ENCODE peak calls at places on chromosomes 3 and 15, in six cellular contexts. E is breast epithelium, R is gastrocnemius medialis, M is transverse colon, I is IMR-90, Y is Peyer's patch. C is an unnamed sample.
A peak's percentile ranks its signal among the peaks of the same experiment; 100 is the strongest.

GRCh38 chr3:184549793-184550585 is 11.6 kb upstream of the EPHB3 start:
- DNase-seq in E (peak; percentile 96), R (peak; percentile 34), M (no peak), I (no peak), Y (no peak), C (no peak)

GRCh38 chr3:41173926-41174702 is 25.2 kb upstream of the CTNNB1 start:
- DNase-seq in E (no peak), R (no peak), M (no peak), I (no peak), Y (no peak), C (no peak)

GRCh38 chr3:196988241-196989029 is 19.8 kb upstream of the PIGZ start:
- DNase-seq in E (no peak), R (no peak), M (peak; percentile 51), I (no peak), Y (no peak), C (peak; percentile 56)

GRCh38 chr3:185645596-185646381 is 59.7 kb downstream of the SENP2 start:
- DNase-seq in E (no peak), R (no peak), M (no peak), I (no peak), Y (no peak), C (no peak)

GRCh38 chr3:28971156-28971555 is 309.7 kb upstream of the RBMS3 start:
- DNase-seq in E (no peak), R (no peak), M (no peak), I (no peak), Y (no peak), C (no peak)

GRCh38 chr3:3664916-3665315 is 134.3 kb upstream of the LRRN1 start:
- DNase-seq in E (no peak), R (no peak), M (no peak), I (peak; percentile 8), Y (no peak), C (no peak)

GRCh38 chr3:98359993-98360675 is 6.5 kb downstream of the OR5K4 start:
- DNase-seq in E (no peak), R (no peak), M (no peak), I (no peak), Y (no peak), C (no peak)

GRCh38 chr3:190521998-190522397 is 8.1 kb downstream of the IL1RAP start:
- DNase-seq in E (no peak), R (no peak), M (no peak), I (no peak), Y (no peak), C (no peak)

GRCh38 chr15:89628301-89628700 is 27.0 kb downstream of the KIF7 start:
- DNase-seq in E (no peak), R (no peak), M (no peak), I (no peak), Y (no peak), C (no peak)

GRCh38 chr15:62241135-62241770 is 76.2 kb upstream of the C2CD4B start:
- DNase-seq in E (no peak), R (no peak), M (peak; percentile 18), I (no peak), Y (no peak), C (no peak)

GRCh38 chr15:40160689-40161688 is at the start of gene BUB1B:
- DNase-seq in E (peak; percentile 87), R (peak; percentile 86), M (peak; percentile 93), I (peak; percentile 87), Y (peak; percentile 92), C (peak; percentile 92)

GRCh38 chr15:25848325-25848724 is 14.8 kb downstream of the ATP10A start:
- DNase-seq in E (no peak), R (no peak), M (no peak), I (no peak), Y (no peak), C (no peak)

GRCh38 chr3:124246366-124246765 is 254.4 kb upstream of the ROPN1 start:
- DNase-seq in E (no peak), R (no peak), M (no peak), I (peak; percentile 31), Y (no peak), C (no peak)

GRCh38 chr3:135991621-135992020 is 26.1 kb downstream of the PPP2R3A start:
- DNase-seq in E (no peak), R (no peak), M (no peak), I (no peak), Y (no peak), C (no peak)

GRCh38 chr3:169964176-169964575 is 2.4 kb upstream of the SEC62 start:
- DNase-seq in E (no peak), R (no peak), M (no peak), I (peak; percentile 56), Y (no peak), C (no peak)

GRCh38 chr3:14989943-14990753 is 42.8 kb downstream of the NR2C2 start:
- DNase-seq in E (no peak), R (no peak), M (no peak), I (no peak), Y (no peak), C (peak; percentile 67)

GRCh38 chr3:194081826-194082225 is 54.1 kb upstream of the HES1 start:
- DNase-seq in E (no peak), R (no peak), M (no peak), I (no peak), Y (no peak), C (no peak)

GRCh38 chr3:4461459-4462090 is 5.5 kb downstream of the SUMF1 start:
- DNase-seq in E (no peak), R (no peak), M (no peak), I (no peak), Y (no peak), C (no peak)

GRCh38 chr3:67093315-67093714 is 95.2 kb downstream of the KBTBD8 start:
- DNase-seq in E (no peak), R (no peak), M (no peak), I (peak; percentile 10), Y (no peak), C (no peak)

GRCh38 chr3:193742628-193743027 is 149.6 kb downstream of the OPA1 start:
- DNase-seq in E (no peak), R (no peak), M (no peak), I (no peak), Y (no peak), C (no peak)

GRCh38 chr3:190543656-190544055 is 29.8 kb downstream of the IL1RAP start:
- DNase-seq in E (no peak), R (no peak), M (no peak), I (no peak), Y (no peak), C (no peak)

GRCh38 chr3:9385209-9385936 is 12.0 kb upstream of the SETD5 start:
- DNase-seq in E (no peak), R (no peak), M (no peak), I (peak; percentile 28), Y (no peak), C (no peak)

GRCh38 chr15:61118885-61119284 is 110.2 kb downstream of the RORA start:
- DNase-seq in E (no peak), R (no peak), M (no peak), I (no peak), Y (no peak), C (no peak)

GRCh38 chr3:136957751-136958288 is at the start of gene IL20RB:
- DNase-seq in E (no peak), R (no peak), M (no peak), I (peak; percentile 61), Y (no peak), C (no peak)

GRCh38 chr15:61702224-61703120 is 357.8 kb downstream of the VPS13C start:
- DNase-seq in E (no peak), R (peak; percentile 95), M (no peak), I (no peak), Y (no peak), C (no peak)

GRCh38 chr3:141656771-141657170 is 81.3 kb upstream of the RNF7 start:
- DNase-seq in E (no peak), R (no peak), M (no peak), I (peak; percentile 67), Y (no peak), C (no peak)

DNA sequence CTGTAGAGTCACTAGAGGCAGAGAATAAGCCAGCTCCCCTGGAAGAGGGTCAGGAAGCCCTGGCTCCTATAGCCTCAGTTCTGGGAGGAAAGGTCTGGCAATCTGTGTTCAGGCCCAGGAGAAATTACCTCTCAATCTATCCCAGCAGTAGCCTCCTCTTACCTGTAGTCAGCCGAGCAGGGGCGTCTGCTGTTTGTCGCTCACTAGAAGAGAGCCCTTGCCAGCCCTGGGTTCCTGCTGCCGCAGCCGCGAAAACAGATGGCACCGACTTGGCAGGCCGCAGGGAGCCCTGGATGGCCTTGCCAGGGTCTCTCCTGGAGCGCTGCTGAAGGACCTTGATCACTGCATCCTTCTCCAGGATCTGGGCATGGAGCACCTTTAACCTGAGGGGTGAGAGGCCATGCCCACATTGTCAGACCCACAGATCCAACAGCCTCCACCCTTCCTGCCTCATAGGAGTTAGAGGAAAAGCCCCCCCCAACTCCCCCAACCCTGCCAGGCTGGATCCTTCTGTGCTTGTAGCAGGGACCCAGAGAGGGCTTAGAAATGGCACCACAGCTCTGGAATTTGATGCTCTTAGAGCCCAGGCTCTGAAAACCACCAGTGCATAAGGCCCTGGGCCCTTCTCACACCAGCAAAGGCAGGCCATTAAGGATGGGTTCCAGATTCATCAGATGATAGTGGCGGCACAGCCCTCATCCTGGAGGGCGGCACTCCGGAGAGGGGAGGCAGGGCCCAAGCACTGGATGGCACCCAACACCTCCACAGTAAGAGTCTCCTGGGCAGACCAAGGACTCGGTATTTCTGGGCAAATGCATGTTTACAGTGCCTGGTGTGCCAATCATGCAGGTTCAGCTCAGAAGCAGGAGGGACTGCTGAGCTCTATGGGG is 14.9 kb downstream of the AMOTL2 start:
- DNase-seq in E (no peak), R (no peak), M (no peak), I (no peak), Y (no peak), C (peak; percentile 63)
- TF ChIP-seq POLR2A in E (no peak), R (no peak), M (no peak), I (no peak), Y (no peak), C (no peak)

GRCh38 chr15:20271647-20272046 is 270.0 kb downstream of the GOLGA6L6 start:
- DNase-seq in E (no peak), R (no peak), M (no peak), I (no peak), Y (no peak), C (peak; percentile 37)
- H3K9me3 ChIP-seq in E (peaks cover 20% of the 10 kb centered on the region), R (no peaks in the 10 kb centered on the region), M (peaks cover 5% of the 10 kb centered on the region), I (peaks cover 46% of the 10 kb centered on the region), Y (no peaks in the 10 kb centered on the region), C (peaks cover 10% of the 10 kb centered on the region)

GRCh38 chr3:147773236-147773635 is 364.1 kb downstream of the ZIC1 start:
- DNase-seq in E (no peak), R (no peak), M (no peak), I (no peak), Y (no peak), C (no peak)
- TF ChIP-seq POLR2A in E (no peak), R (no peak), M (no peak), I (no peak), Y (no peak), C (no peak)

GRCh38 chr3:71066849-71067261 is 516.7 kb downstream of the FOXP1 start:
- DNase-seq in E (no peak), R (no peak), M (no peak), I (peak; percentile 65), Y (no peak), C (no peak)

GRCh38 chr3:71067977-71068376 is 515.6 kb downstream of the FOXP1 start:
- DNase-seq in E (no peak), R (no peak), M (no peak), I (no peak), Y (no peak), C (no peak)

GRCh38 chr3:71064976-71065763 is 518.4 kb downstream of the FOXP1 start:
- DNase-seq in E (peak; percentile 52), R (peak; percentile 35), M (peak; percentile 66), I (peak; percentile 41), Y (peak; percentile 59), C (peak; percentile 73)

GRCh38 chr3:71065764-71066013 is 517.8 kb downstream of the FOXP1 start:
- DNase-seq in E (no peak), R (no peak), M (no peak), I (no peak), Y (no peak), C (no peak)

GRCh38 chr3:71066356-71066755 is 517.2 kb downstream of the FOXP1 start:
- DNase-seq in E (no peak), R (no peak), M (peak; percentile 43), I (no peak), Y (no peak), C (no peak)
- H3K9me3 ChIP-seq in E (no peaks in the 10 kb centered on the region), R (no peaks in the 10 kb centered on the region), M (no peaks in the 10 kb centered on the region), I (no peaks in the 10 kb centered on the region), Y (no peaks in the 10 kb centered on the region), C (no peaks in the 10 kb centered on the region)

C was measured in heart left ventricle.